ENCODE peak calls at places on chromosomes 5 and 9, in ten cellular contexts. T is ovary, I is astrocyte of the spinal cord, P is prostate gland, N is lower lobe of right lung, B is coronary artery, W is kidney epithelial cell, S is GM20000, M is foreskin fibroblast, Y is WTC11. A is an unnamed sample.

GRCh38 chr9:99341686-99342085 is 119.6 kb downstream of the SEC61B start:
- DNase-seq in M (no peak), Y (no peak), B (no peak), P (no peak), N (no peak), T (no peak), I (no peak), W (no peak), S (no peak), A (no peak)

GRCh38 chr5:9820696-9821449 is 190.7 kb upstream of the TAS2R1 start:
- DNase-seq in M (peak), S (no peak), I (no peak), Y (no peak), W (no peak), P (no peak), B (no peak), N (no peak), T (no peak), A (no peak)

GRCh38 chr9:127944586-127945218 is 7.0 kb upstream of the DPM2 start:
- DNase-seq in M (no peak), P (no peak), B (no peak), N (no peak), Y (no peak), T (no peak), I (no peak), W (no peak), S (no peak), A (no peak)

GRCh38 chr9:101047848-101048402 is 19.4 kb downstream of the PLPPR1 start:
- DNase-seq in S (no peak), Y (no peak), I (no peak), P (no peak), W (no peak), B (no peak), M (no peak), N (no peak), T (no peak), A (no peak)

GRCh38 chr5:109987970-109988369 is 298.2 kb downstream of the MAN2A1 start:
- DNase-seq in N (no peak), Y (no peak), P (peak), I (peak), B (no peak), M (no peak), W (no peak), S (no peak), T (no peak), A (no peak)

GRCh38 chr9:94906713-94907112 is 180.2 kb downstream of the AOPEP start:
- DNase-seq in W (no peak), B (no peak), S (no peak), N (no peak), P (no peak), Y (no peak), I (no peak), T (no peak), M (no peak), A (no peak)

GRCh38 chr5:135110941-135111596 is 77.0 kb upstream of the PITX1 start:
- DNase-seq in N (peak), B (no peak), P (no peak), W (no peak), Y (no peak), T (no peak), S (no peak), I (no peak), M (no peak), A (no peak)

GRCh38 chr5:34957299-34957698 is 27.9 kb downstream of the DNAJC21 start:
- DNase-seq in W (no peak), S (no peak), I (no peak), P (no peak), Y (no peak), T (no peak), M (peak), N (no peak), B (no peak), A (peak)

GRCh38 chr5:96733771-96734498 is 71.8 kb downstream of the CAST start:
- DNase-seq in M (no peak), I (peak), T (no peak), W (no peak), S (no peak), Y (no peak), P (peak), B (no peak), N (no peak), A (no peak)

GRCh38 chr9:16708638-16709435 is 161.6 kb downstream of the BNC2 start:
- DNase-seq in I (peak), W (no peak), Y (peak), T (no peak), S (no peak), P (no peak), N (no peak), B (no peak), M (no peak), A (no peak)

GRCh38 chr5:122942164-122942914 is 94.2 kb downstream of the PPIC start:
- DNase-seq in T (no peak), M (peak), W (no peak), S (no peak), P (no peak), B (no peak), N (no peak), I (peak), Y (no peak), A (no peak)

GRCh38 chr5:64811050-64811640 is 42.4 kb downstream of the CWC27 start:
- DNase-seq in B (no peak), T (no peak), W (peak), I (peak), P (no peak), S (peak), N (no peak), M (peak), Y (no peak), A (peak)

GRCh38 chr5:104754311-104754995 is 1191.9 kb upstream of the NUDT12 start:
- DNase-seq in I (no peak), Y (no peak), S (no peak), W (no peak), B (no peak), M (no peak), N (no peak), T (no peak), P (no peak), A (no peak)

GRCh38 chr5:163893301-163893700 is 387.9 kb downstream of the MAT2B start:
- DNase-seq in M (peak), Y (no peak), N (no peak), W (no peak), S (no peak), B (no peak), P (no peak), I (no peak), T (no peak), A (no peak)

GRCh38 chr5:14231156-14231555 is 88.0 kb downstream of the TRIO start:
- DNase-seq in W (no peak), P (no peak), M (no peak), B (no peak), S (no peak), I (no peak), T (no peak), N (no peak), Y (no peak), A (no peak)

GRCh38 chr5:42656661-42657035 is 100.0 kb upstream of the CCDC152 start:
- DNase-seq in W (no peak), S (no peak), I (no peak), T (no peak), M (no peak), Y (no peak), N (no peak), P (no peak), B (no peak), A (no peak)
- TF ChIP-seq CTCF in W (no peak), S (no peak), I (no peak), T (no peak), M (no peak), Y (no peak), N (no peak), P (peak), B (no peak), A (no peak)

GRCh38 chr5:21680196-21680595 is 1172.9 kb downstream of the CDH12 start:
- DNase-seq in Y (no peak), N (no peak), P (no peak), M (peak), B (no peak), T (no peak), S (no peak), W (peak), I (peak), A (peak)
- TF ChIP-seq CTCF in Y (no peak), N (no peak), P (no peak), M (no peak), B (no peak), T (no peak), S (no peak), W (no peak), I (no peak), A (no peak)

DNA sequence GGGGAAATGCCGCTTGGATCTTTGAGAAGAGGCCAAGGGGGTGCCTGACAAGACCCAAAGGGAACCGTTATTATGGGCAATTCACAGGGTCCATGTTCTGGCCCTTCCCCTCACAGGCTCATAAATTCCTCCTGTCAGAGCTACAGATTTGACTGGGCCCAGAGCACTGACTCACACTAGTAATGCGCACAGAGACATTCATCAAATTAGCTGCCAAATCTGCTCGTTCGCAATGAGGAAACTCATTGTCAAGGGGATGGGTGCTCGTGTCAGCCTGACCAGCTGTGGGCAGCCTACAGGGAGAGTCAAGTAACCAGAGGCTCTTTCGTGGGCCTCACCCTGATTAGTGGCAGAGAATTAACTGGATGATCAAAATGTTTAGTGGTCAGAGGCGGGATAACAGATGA is 377.4 kb downstream of the ACTL7B start:
- DNase-seq in P (no peak), Y (no peak), S (no peak), W (no peak), B (peak), T (no peak), M (peak), N (no peak), I (peak), A (no peak)
- TF ChIP-seq CTCF in P (no peak), Y (no peak), S (no peak), W (no peak), B (no peak), T (no peak), M (no peak), N (no peak), I (no peak), A (no peak)

DNA sequence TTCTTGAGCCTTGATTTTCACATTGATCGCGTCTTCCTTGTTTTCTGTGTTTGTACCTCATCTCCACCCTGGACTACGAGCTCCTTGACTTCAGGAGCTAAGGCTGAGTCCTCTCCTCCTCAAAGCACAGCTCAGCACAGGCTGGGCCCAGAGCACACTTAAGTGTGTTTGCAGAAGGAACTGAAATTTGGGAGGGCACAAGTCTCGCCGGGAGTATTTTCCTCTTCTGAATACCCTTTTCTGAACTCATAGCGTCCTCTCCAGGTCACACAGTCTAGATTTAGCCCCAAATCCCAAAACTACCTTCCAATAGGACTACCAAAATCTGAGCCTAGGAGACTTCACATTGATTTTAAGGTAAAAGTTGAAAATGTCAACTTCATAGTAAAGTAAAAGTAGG is 41.6 kb downstream of the TSTD2 start:
- DNase-seq in T (no peak), M (no peak), W (no peak), Y (no peak), B (no peak), P (no peak), S (no peak), I (no peak), N (no peak), A (no peak)
- TF ChIP-seq CTCF in T (no peak), M (no peak), W (no peak), Y (no peak), B (no peak), P (no peak), S (no peak), I (no peak), N (no peak), A (no peak)

GRCh38 chr9:134981829-134982228 is 64.1 kb upstream of the FCN1 start:
- DNase-seq in M (no peak), W (no peak), N (no peak), T (no peak), Y (no peak), I (no peak), B (no peak), S (no peak), P (no peak), A (no peak)

GRCh38 chr9:134983506-134984371 is 66.0 kb upstream of the FCN1 start:
- DNase-seq in S (no peak), Y (no peak), W (no peak), N (no peak), P (no peak), M (no peak), I (no peak), T (no peak), B (no peak), A (no peak)

GRCh38 chr9:134982311-134982710 is 64.6 kb upstream of the FCN1 start:
- DNase-seq in N (no peak), M (no peak), Y (no peak), P (no peak), T (no peak), B (no peak), I (no peak), S (no peak), W (no peak), A (no peak)

GRCh38 chr9:134984372-134985240 is 66.9 kb upstream of the FCN1 start:
- DNase-seq in W (no peak), N (no peak), S (no peak), M (no peak), T (no peak), I (no peak), P (no peak), B (no peak), Y (no peak), A (no peak)

GRCh38 chr9:134983094-134983493 is 65.4 kb upstream of the FCN1 start:
- DNase-seq in P (no peak), I (no peak), T (no peak), M (no peak), S (peak), Y (peak), N (peak), W (no peak), B (no peak), A (no peak)
- TF ChIP-seq CTCF in P (peak), I (peak), T (no peak), M (no peak), S (peak), Y (peak), N (peak), W (no peak), B (no peak), A (no peak)

DNA sequence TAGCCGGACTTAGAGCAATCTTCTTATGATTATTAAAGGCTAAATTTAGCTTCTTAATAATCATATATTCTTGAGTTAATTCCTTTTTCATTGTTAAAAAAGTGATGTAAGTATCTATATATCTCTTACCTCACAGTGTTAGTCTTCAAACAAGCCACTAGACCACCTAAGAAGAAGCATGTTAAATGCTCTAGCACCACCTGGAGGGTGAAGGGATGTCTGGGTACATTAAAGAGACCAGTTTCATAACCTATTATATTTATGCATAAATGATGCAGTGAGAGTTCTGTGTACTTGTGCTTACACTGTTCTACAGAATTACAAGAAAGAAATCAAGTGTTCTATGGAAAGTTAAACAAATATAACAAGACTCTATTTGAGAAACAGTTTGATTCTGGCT is 55.9 kb upstream of the SLCO6A1 start:
- DNase-seq in N (no peak), B (no peak), S (no peak), T (no peak), M (no peak), Y (no peak), W (peak), P (no peak), I (peak), A (no peak)
- TF ChIP-seq CTCF in N (peak), B (no peak), S (no peak), T (no peak), M (no peak), Y (no peak), W (peak), P (no peak), I (peak), A (peak)

GRCh38 chr5:94785111-94785510 is 166.6 kb downstream of the SLF1 start:
- DNase-seq in I (no peak), P (no peak), S (no peak), B (no peak), W (no peak), T (no peak), M (no peak), N (no peak), Y (no peak), A (no peak)
- TF ChIP-seq CTCF in I (peak), P (no peak), S (no peak), B (no peak), W (peak), T (no peak), M (peak), N (no peak), Y (no peak), A (no peak)

GRCh38 chr5:44536650-44537260 is 147.5 kb upstream of the FGF10 start:
- DNase-seq in W (no peak), N (no peak), B (no peak), P (no peak), T (no peak), S (peak), I (peak), Y (peak), M (peak), A (peak)
- TF ChIP-seq CTCF in W (peak), N (peak), B (peak), P (peak), T (no peak), S (peak), I (peak), Y (peak), M (peak), A (peak)

GRCh38 chr5:146909496-146910068 is 31.0 kb upstream of the PPP2R2B start:
- DNase-seq in N (no peak), W (no peak), M (no peak), B (no peak), P (no peak), I (no peak), Y (no peak), T (no peak), S (no peak), A (no peak)

GRCh38 chr5:146910239-146910638 is 31.7 kb upstream of the PPP2R2B start:
- DNase-seq in W (no peak), I (no peak), B (no peak), Y (no peak), P (no peak), S (no peak), M (no peak), N (no peak), T (no peak), A (no peak)

GRCh38 chr5:146903789-146904188 is 25.2 kb upstream of the PPP2R2B start:
- DNase-seq in W (no peak), S (no peak), P (no peak), N (no peak), B (no peak), I (no peak), T (no peak), M (no peak), Y (no peak), A (no peak)

GRCh38 chr5:146904890-146905289 is 26.3 kb upstream of the PPP2R2B start:
- DNase-seq in B (no peak), Y (no peak), T (no peak), I (no peak), M (no peak), N (no peak), W (no peak), P (no peak), S (no peak), A (no peak)

DNA sequence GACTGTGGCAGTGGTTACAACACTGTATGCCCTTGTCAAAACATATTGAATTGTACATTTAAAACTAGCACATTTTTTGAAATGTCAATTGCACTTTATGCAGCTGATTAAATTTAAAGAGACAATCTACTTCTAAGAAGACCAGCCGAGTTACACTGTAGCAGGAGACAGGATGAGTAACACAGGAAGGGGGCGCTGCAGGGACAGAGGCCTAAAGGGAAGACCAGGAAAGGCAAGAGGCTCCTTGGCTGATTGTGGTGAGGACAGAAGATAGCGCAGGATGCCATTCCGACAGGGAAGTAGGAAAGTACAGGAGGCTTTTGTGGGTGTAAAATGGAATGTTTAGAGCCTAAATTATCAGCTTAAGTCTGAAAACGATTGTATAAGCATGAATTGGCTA is 28.2 kb upstream of the PPP2R2B start:
- DNase-seq in S (no peak), M (no peak), B (no peak), P (no peak), T (no peak), W (no peak), I (no peak), Y (peak), N (no peak), A (no peak)
- TF ChIP-seq CTCF in S (no peak), M (no peak), B (no peak), P (no peak), T (no peak), W (no peak), I (no peak), Y (peak), N (no peak), A (peak)